ENCODE peak calls at places on chromosomes 2 and 18, in seven cellular contexts. K, I, N, C, P, J and F are unnamed samples.

GRCh38 chr2:147382322-147382948 is 462.4 kb upstream of the ACVR2A start:
- DNase-seq in K (no peak), I (no peak), N (no peak), C (no peak), P (no peak), J (no peak), F (no peak)

GRCh38 chr2:28356095-28356911 is 36.4 kb upstream of the FOSL2 start:
- DNase-seq in K (peak; percentile 71), I (peak; percentile 38), N (no peak), C (peak; percentile 55), P (no peak), J (no peak), F (no peak)

GRCh38 chr2:7007846-7008741 is 90.9 kb downstream of the RNF144A start:
- DNase-seq in K (peak; percentile 59), I (no peak), N (no peak), C (no peak), P (peak; percentile 86), J (no peak), F (no peak)

GRCh38 chr2:204705243-204705971 is 160.1 kb downstream of the PARD3B start:
- DNase-seq in K (no peak), I (no peak), N (no peak), C (no peak), P (no peak), J (no peak), F (no peak)

GRCh38 chr18:12777543-12777942 is 74.7 kb downstream of the PSMG2 start:
- DNase-seq in K (no peak), I (no peak), N (peak; percentile 53), C (no peak), P (no peak), J (no peak), F (no peak)

GRCh38 chr2:98568161-98568956 is 40.0 kb downstream of the COA5 start:
- DNase-seq in K (no peak), I (no peak), N (no peak), C (no peak), P (no peak), J (no peak), F (no peak)

GRCh38 chr2:100730290-100730868 is 89.6 kb upstream of the NPAS2 start:
- DNase-seq in K (peak; percentile 89), I (peak; percentile 82), N (peak; percentile 72), C (peak; percentile 34), P (no peak), J (peak; percentile 47), F (no peak)

GRCh38 chr2:18484625-18485024 is 75.8 kb downstream of the RDH14 start:
- DNase-seq in K (no peak), I (no peak), N (no peak), C (no peak), P (no peak), J (no peak), F (no peak)

GRCh38 chr18:58831610-58832009 is 33.1 kb upstream of the ZNF532 start:
- DNase-seq in K (no peak), I (no peak), N (no peak), C (no peak), P (no peak), J (no peak), F (no peak)

GRCh38 chr2:205802069-205802468 is 119.8 kb downstream of the NRP2 start:
- DNase-seq in K (no peak), I (no peak), N (no peak), C (no peak), P (no peak), J (no peak), F (no peak)

GRCh38 chr2:135742307-135742838 is 718 bp downstream of the UBXN4 start:
- DNase-seq in K (no peak), I (peak; percentile 54), N (peak; percentile 48), C (no peak), P (peak; percentile 54), J (no peak), F (peak; percentile 66)

GRCh38 chr2:174336403-174337336 is 1.9 kb downstream of the SP9 start:
- DNase-seq in K (peak; percentile 89), I (peak; percentile 85), N (peak; percentile 73), C (no peak), P (no peak), J (no peak), F (peak; percentile 78)

GRCh38 chr2:199861116-199861774 is 10.3 kb upstream of the FTCDNL1 start:
- DNase-seq in K (no peak), I (peak; percentile 27), N (no peak), C (no peak), P (no peak), J (no peak), F (peak; percentile 62)

GRCh38 chr2:98369710-98370239 is 23.5 kb downstream of the CNGA3 start:
- DNase-seq in K (peak; percentile 9), I (no peak), N (no peak), C (no peak), P (no peak), J (no peak), F (no peak)

GRCh38 chr18:72675394-72675793 is 131.3 kb upstream of the CBLN2 start:
- DNase-seq in K (peak; percentile 90), I (no peak), N (no peak), C (no peak), P (no peak), J (no peak), F (no peak)

GRCh38 chr2:166625670-166626069 is 131.6 kb upstream of the SCN7A start:
- DNase-seq in K (no peak), I (no peak), N (no peak), C (no peak), P (no peak), J (no peak), F (no peak)

GRCh38 chr2:169673106-169673505 is 21.1 kb downstream of the CFAP210 start:
- DNase-seq in K (no peak), I (no peak), N (no peak), C (no peak), P (no peak), J (no peak), F (no peak)

GRCh38 chr2:149799296-149799695 is 211.7 kb upstream of the MMADHC start:
- DNase-seq in K (no peak), I (peak; percentile 35), N (no peak), C (no peak), P (no peak), J (peak; percentile 2), F (peak; percentile 72)

GRCh38 chr18:43772907-43773306 is 495.6 kb upstream of the SYT4 start:
- DNase-seq in K (no peak), I (no peak), N (no peak), C (no peak), P (no peak), J (no peak), F (no peak)

GRCh38 chr2:183592271-183592670 is 468.0 kb downstream of the NUP35 start:
- DNase-seq in K (no peak), I (no peak), N (no peak), C (no peak), P (no peak), J (no peak), F (no peak)

GRCh38 chr2:95010697-95011096 is 14.8 kb upstream of the MAL start:
- DNase-seq in K (no peak), I (no peak), N (no peak), C (no peak), P (no peak), J (no peak), F (no peak)

GRCh38 chr2:28035163-28035690 is 144.7 kb downstream of the BABAM2 start:
- DNase-seq in K (no peak), I (no peak), N (no peak), C (no peak), P (no peak), J (no peak), F (no peak)

GRCh38 chr2:13676269-13676668 is 956.2 kb upstream of the LRATD1 start:
- DNase-seq in K (no peak), I (no peak), N (no peak), C (peak; percentile 21), P (no peak), J (no peak), F (no peak)

GRCh38 chr2:71880287-71880686 is 267.4 kb downstream of the CYP26B1 start:
- DNase-seq in K (no peak), I (no peak), N (no peak), C (no peak), P (no peak), J (no peak), F (no peak)

GRCh38 chr2:55923091-55923977 is at the start of gene EFEMP1:
- DNase-seq in K (peak; percentile 89), I (peak; percentile 57), N (peak; percentile 85), C (no peak), P (peak; percentile 9), J (no peak), F (peak; percentile 30)

GRCh38 chr2:96874099-96874831 is 4.4 kb upstream of the SEMA4C start:
- DNase-seq in K (no peak), I (no peak), N (no peak), C (no peak), P (no peak), J (no peak), F (no peak)

GRCh38 chr2:105882920-105883319 is 138.2 kb downstream of the NCK2 start:
- DNase-seq in K (no peak), I (no peak), N (no peak), C (no peak), P (no peak), J (no peak), F (peak; percentile 41)

GRCh38 chr2:203909192-203909945 is 27.2 kb upstream of the ICOS start:
- DNase-seq in K (peak; percentile 63), I (peak; percentile 32), N (no peak), C (peak; percentile 65), P (no peak), J (peak; percentile 32), F (peak; percentile 88)

GRCh38 chr2:42138163-42139016 is 30.8 kb upstream of the EML4 start:
- DNase-seq in K (no peak), I (peak; percentile 71), N (no peak), C (peak; percentile 98), P (no peak), J (peak; percentile 95), F (no peak)

GRCh38 chr2:173750332-173750731 is 214.8 kb downstream of the SP3 start:
- DNase-seq in K (peak; percentile 75), I (no peak), N (no peak), C (no peak), P (no peak), J (no peak), F (no peak)

GRCh38 chr2:9380702-9381628 is 42.4 kb downstream of the ITGB1BP1 start:
- DNase-seq in K (peak; percentile 43), I (peak; percentile 91), N (no peak), C (peak; percentile 81), P (no peak), J (peak; percentile 85), F (no peak)

GRCh38 chr2:219369447-219369861 is 18.3 kb downstream of the DNPEP start:
- DNase-seq in K (no peak), I (peak; percentile 52), N (no peak), C (no peak), P (no peak), J (no peak), F (no peak)